ENCODE peak calls at places on chromosome 20, in ten cellular contexts. Y is RWPE2; H is breast epithelium; C is GM23248; A is astrocyte; E is uterus; K is CD8-positive, alpha-beta T cell; W is left lung; F is OCI-LY7; T is upper lobe of left lung. R is an unnamed sample.
A peak's percentile ranks its signal among the peaks of the same experiment; 100 is the strongest.

GRCh38 chr20:61014486-61014885 is 237.6 kb upstream of the CDH4 start:
- DNase-seq in Y (no peak), H (no peak), C (no peak), A (no peak), E (no peak), K (no peak), W (no peak), F (no peak), T (no peak), R (no peak)

GRCh38 chr20:33654680-33655161 is 7.4 kb upstream of the C20orf144 start:
- DNase-seq in Y (no peak), H (no peak), C (no peak), A (no peak), E (no peak), K (no peak), W (peak; percentile 68), F (no peak), T (no peak), R (peak; percentile 62)

GRCh38 chr20:62359491-62360121 is 7.5 kb downstream of the LAMA5 start:
- DNase-seq in Y (peak; percentile 99), H (no peak), C (peak; percentile 65), A (peak; percentile 45), E (no peak), K (no peak), W (peak; percentile 80), F (no peak), T (peak; percentile 55), R (peak; percentile 86)

GRCh38 chr20:57596998-57597939 is 23.0 kb downstream of the ZBP1 start:
- DNase-seq in Y (peak; percentile 87), H (no peak), C (peak; percentile 77), A (no peak), E (peak; percentile 72), K (peak; percentile 89), W (peak; percentile 94), F (peak; percentile 75), T (peak; percentile 73), R (peak; percentile 82)

GRCh38 chr20:57593134-57593886 is 26.9 kb downstream of the ZBP1 start:
- DNase-seq in Y (peak; percentile 85), H (no peak), C (no peak), A (no peak), E (no peak), K (no peak), W (peak; percentile 74), F (peak; percentile 26), T (no peak), R (no peak)

GRCh38 chr20:42472198-42472597 is 717.5 kb downstream of the PTPRT start:
- DNase-seq in Y (no peak), H (no peak), C (no peak), A (no peak), E (no peak), K (no peak), W (peak; percentile 65), F (no peak), T (no peak), R (no peak)

GRCh38 chr20:22617160-22617559 is 32.8 kb upstream of the FOXA2 start:
- DNase-seq in Y (peak; percentile 61), H (no peak), C (no peak), A (no peak), E (no peak), K (no peak), W (no peak), F (no peak), T (peak; percentile 74), R (no peak)

GRCh38 chr20:14991023-14991422 is 653.6 kb upstream of the FLRT3 start:
- DNase-seq in Y (no peak), H (no peak), C (peak; percentile 47), A (no peak), E (no peak), K (no peak), W (no peak), F (no peak), T (no peak), R (no peak)

GRCh38 chr20:51447097-51447764 is 95.3 kb downstream of the NFATC2 start:
- DNase-seq in Y (peak; percentile 99), H (peak; percentile 74), C (peak; percentile 100), A (peak; percentile 98), E (peak; percentile 91), K (no peak), W (no peak), F (no peak), T (no peak), R (peak; percentile 96)

GRCh38 chr20:528923-529594 is 14.5 kb downstream of the CSNK2A1 start:
- DNase-seq in Y (no peak), H (no peak), C (peak; percentile 92), A (peak; percentile 80), E (no peak), K (no peak), W (no peak), F (no peak), T (no peak), R (no peak)

GRCh38 chr20:53923745-53924369 is 146.5 kb downstream of the BCAS1 start:
- DNase-seq in Y (no peak), H (no peak), C (no peak), A (no peak), E (no peak), K (no peak), W (no peak), F (peak; percentile 47), T (no peak), R (no peak)

GRCh38 chr20:53925651-53926401 is 144.6 kb downstream of the BCAS1 start:
- DNase-seq in Y (no peak), H (no peak), C (no peak), A (no peak), E (no peak), K (no peak), W (no peak), F (peak; percentile 78), T (no peak), R (no peak)

GRCh38 chr20:53929399-53929798 is 141.0 kb downstream of the BCAS1 start:
- DNase-seq in Y (no peak), H (no peak), C (no peak), A (no peak), E (no peak), K (no peak), W (no peak), F (no peak), T (no peak), R (no peak)

GRCh38 chr20:53927990-53928389 is 142.4 kb downstream of the BCAS1 start:
- DNase-seq in Y (no peak), H (no peak), C (no peak), A (no peak), E (no peak), K (no peak), W (no peak), F (no peak), T (no peak), R (no peak)

DNA sequence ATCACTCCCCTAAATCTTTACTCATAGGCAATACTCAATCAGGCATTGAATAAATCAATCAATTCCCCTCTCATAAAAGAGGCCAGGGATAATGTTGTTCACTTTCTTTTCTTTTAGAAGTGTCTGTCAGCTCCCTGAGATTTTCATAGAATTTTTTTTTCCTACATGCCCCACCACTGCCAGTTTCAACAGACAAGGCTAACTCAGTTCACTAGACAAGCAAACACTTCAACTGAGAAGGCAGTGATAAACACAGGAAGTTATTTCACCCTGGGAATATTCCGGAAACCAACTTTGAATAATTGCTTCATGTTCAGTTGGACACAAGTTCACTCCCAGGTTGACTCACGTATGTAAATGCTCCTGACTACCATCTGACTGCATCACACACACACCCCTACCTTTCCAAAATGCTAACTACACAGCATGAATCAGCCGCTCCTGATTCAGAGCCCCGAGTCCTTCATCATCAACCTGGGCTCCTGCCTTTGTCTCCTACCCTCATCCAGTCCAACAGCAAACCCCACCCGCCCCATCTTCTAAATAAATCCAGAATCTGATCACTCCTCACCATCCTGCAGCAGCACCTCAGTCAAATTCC is 143.9 kb downstream of the BCAS1 start:
- DNase-seq in Y (peak; percentile 97), H (no peak), C (peak; percentile 99), A (peak; percentile 99), E (no peak), K (no peak), W (no peak), F (peak; percentile 95), T (peak; percentile 48), R (peak; percentile 44)
- H3K4me1 ChIP-seq in Y (peaks cover 40% of the 10 kb centered on the region), H (no peaks in the 10 kb centered on the region), C (peaks cover 36% of the 10 kb centered on the region), A (peaks cover 22% of the 10 kb centered on the region), E (peaks cover 11% of the 10 kb centered on the region), K (peaks cover 4% of the 10 kb centered on the region), W (peaks cover 47% of the 10 kb centered on the region), F (peaks cover 95% of the 10 kb centered on the region), T (peaks cover 13% of the 10 kb centered on the region), R (peaks cover 11% of the 10 kb centered on the region)

DNA sequence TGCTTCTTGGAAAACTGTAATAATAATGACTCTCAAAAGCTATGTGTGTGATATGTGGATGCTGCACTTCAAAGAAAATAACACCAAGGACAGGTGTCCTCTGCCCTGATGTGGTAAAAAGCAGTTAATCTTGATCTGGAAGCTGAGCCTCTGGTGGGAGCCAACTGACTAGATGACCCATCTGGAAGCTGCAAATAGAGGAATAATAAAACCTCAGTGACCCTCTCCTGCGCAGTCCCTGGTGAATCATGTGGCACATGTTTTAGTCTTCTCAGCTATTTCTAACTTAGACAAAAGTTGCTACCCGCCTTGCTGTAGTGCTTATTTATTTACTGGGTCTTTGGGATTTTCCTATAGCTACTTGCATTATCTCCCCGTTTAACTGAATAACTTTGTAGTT is 47.3 kb downstream of the TP53INP2 start:
- DNase-seq in Y (no peak), H (no peak), C (no peak), A (peak; percentile 13), E (no peak), K (no peak), W (no peak), F (no peak), T (no peak), R (no peak)
- H3K36me3 ChIP-seq in Y (peaks cover 94% of the 10 kb centered on the region), H (peaks cover 8% of the 10 kb centered on the region), C (peaks cover 42% of the 10 kb centered on the region), A (peaks cover 30% of the 10 kb centered on the region), E (no peaks in the 10 kb centered on the region), K (peaks cover 11% of the 10 kb centered on the region), W (peaks cover 98% of the 10 kb centered on the region), F (peaks cover 66% of the 10 kb centered on the region), T (peaks cover 45% of the 10 kb centered on the region), R (peaks cover 37% of the 10 kb centered on the region)

GRCh38 chr20:49814057-49814675 is 1.5 kb downstream of the SLC9A8 start:
- DNase-seq in Y (no peak), H (no peak), C (peak; percentile 23), A (no peak), E (no peak), K (no peak), W (no peak), F (no peak), T (peak; percentile 39), R (no peak)
- H3K4me1 ChIP-seq in Y (peaks cover 16% of the 10 kb centered on the region), H (peaks cover 6% of the 10 kb centered on the region), C (peaks cover 6% of the 10 kb centered on the region), A (peaks cover 18% of the 10 kb centered on the region), E (no peaks in the 10 kb centered on the region), K (peaks cover 20% of the 10 kb centered on the region), W (peaks cover 63% of the 10 kb centered on the region), F (peaks cover 44% of the 10 kb centered on the region), T (peaks cover 20% of the 10 kb centered on the region), R (peaks cover 11% of the 10 kb centered on the region)

DNA sequence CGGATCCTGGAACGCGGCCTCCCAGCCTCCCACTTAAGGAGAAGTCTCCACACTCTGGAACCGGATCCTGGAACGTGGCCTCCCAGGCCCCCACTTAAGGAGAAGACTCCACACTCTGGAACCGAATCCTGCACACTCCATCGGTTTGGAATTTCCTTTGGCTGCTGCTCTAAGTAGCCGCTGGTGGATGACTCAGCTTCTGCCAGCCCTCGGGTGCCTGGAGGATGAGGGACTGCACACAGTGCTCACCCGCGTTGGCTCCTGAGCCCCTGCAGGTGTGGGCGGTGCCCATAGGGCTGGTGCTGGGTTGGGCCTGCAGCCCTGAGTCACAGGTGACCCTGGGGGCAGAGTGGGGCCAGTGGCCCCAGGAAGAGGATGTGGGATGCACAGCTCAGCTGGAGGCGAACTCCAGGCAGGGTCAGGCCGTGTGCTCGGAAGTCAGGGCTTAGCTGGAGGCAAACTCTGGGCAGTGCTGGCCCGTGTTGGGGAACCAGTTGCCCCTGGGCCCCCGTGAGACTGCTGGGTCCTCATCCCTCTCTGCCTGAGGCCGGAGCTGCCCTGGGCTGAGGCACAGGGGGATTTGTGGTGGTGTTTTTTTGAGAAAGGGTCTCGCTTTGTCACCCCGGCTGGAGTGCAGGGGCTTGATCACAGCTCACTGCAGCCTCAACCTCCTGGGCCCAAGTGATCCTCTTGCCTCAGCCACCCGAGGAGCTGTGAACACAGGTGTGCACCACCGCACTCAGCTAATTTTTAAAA is 13.9 kb upstream of the TNFRSF6B start:
- DNase-seq in Y (peak; percentile 86), H (peak; percentile 74), C (peak; percentile 98), A (peak; percentile 97), E (peak; percentile 76), K (no peak), W (no peak), F (no peak), T (peak; percentile 52), R (peak; percentile 79)
- H3K36me3 ChIP-seq in Y (peaks cover 27% of the 10 kb centered on the region), H (no peaks in the 10 kb centered on the region), C (no peaks in the 10 kb centered on the region), A (peaks cover 3% of the 10 kb centered on the region), E (no peaks in the 10 kb centered on the region), K (no peaks in the 10 kb centered on the region), W (peaks cover 42% of the 10 kb centered on the region), F (peaks cover 19% of the 10 kb centered on the region), T (no peaks in the 10 kb centered on the region), R (peaks cover 27% of the 10 kb centered on the region)

R was measured in ascending aorta.